ENCODE peak calls at places on chromosomes 5 and 9, in seven cellular contexts. O is iPS DF 19.7; E is caudate nucleus; M is GM12891; D is activated CD4-positive, CD25-positive, alpha-beta regulatory T cell; G is NCI-H2171 treated with DMSO at 0.1 percent for 48 hours; P is amniotic stem cell. F is an unnamed sample.

GRCh38 chr9:94480205-94480604 is 74.7 kb upstream of the PCAT7 start:
- DNase-seq in M (no peak), G (no peak), D (no peak), P (no peak), E (no peak), O (no peak), F (no peak)

GRCh38 chr9:36714161-36714560 is 141.5 kb downstream of the MELK start:
- DNase-seq in P (no peak), D (no peak), O (no peak), M (no peak), G (no peak), E (no peak), F (no peak)

GRCh38 chr9:14769235-14769580 is 46.7 kb upstream of the CER1 start:
- DNase-seq in O (no peak), M (no peak), G (no peak), D (no peak), P (no peak), E (no peak), F (no peak)

GRCh38 chr5:27130587-27130986 is 92.2 kb upstream of the CDH9 start:
- DNase-seq in D (no peak), O (no peak), P (no peak), M (no peak), G (no peak), E (no peak), F (no peak)

GRCh38 chr5:145228564-145228963 is 606.6 kb downstream of the PRELID2 start:
- DNase-seq in P (no peak), D (no peak), E (no peak), M (no peak), G (no peak), O (no peak), F (no peak)

GRCh38 chr5:66144074-66144798 is at the start of gene SREK1:
- DNase-seq in P (peak), O (peak), D (peak), E (peak), M (peak), G (peak), F (peak)

GRCh38 chr5:141881886-141882285 is 3.7 kb upstream of the PCDH1 start:
- DNase-seq in G (no peak), D (no peak), P (no peak), E (no peak), O (no peak), M (no peak), F (no peak)

GRCh38 chr5:57190593-57190992 is 16.7 kb downstream of the GPBP1 start:
- DNase-seq in O (no peak), M (no peak), D (no peak), E (no peak), G (no peak), P (no peak), F (no peak)

GRCh38 chr9:95667789-95668188 is 151.0 kb upstream of the PTCH1 start:
- DNase-seq in M (no peak), E (no peak), G (no peak), O (no peak), D (no peak), P (no peak), F (no peak)